ENCODE peak calls at places on chromosomes 3 and 15, in seven cellular contexts. Y is fibroblast of pulmonary artery; A is GM12865; O is activated naive CD4-positive, alpha-beta T cell; U is iris pigment epithelial cell; M is SJSA1; E is GM04504. W is an unnamed sample.

GRCh38 chr3:28077566-28077965 is 163.9 kb upstream of the CMC1 start:
- DNase-seq in U (peak; percentile 25), A (no peak), M (no peak), Y (peak; percentile 47), O (no peak), E (peak; percentile 15), W (no peak)

GRCh38 chr3:12994607-12995388 is 78.4 kb downstream of the IQSEC1 start:
- DNase-seq in E (peak; percentile 46), U (peak; percentile 71), O (peak; percentile 72), Y (peak; percentile 66), M (peak; percentile 69), A (peak; percentile 88), W (no peak)

GRCh38 chr3:37291275-37291700 is 116.9 kb upstream of the LRRFIP2 start:
- DNase-seq in E (peak; percentile 26), M (no peak), Y (peak; percentile 62), O (no peak), U (peak; percentile 86), A (no peak), W (no peak)

GRCh38 chr15:77420610-77421369 is at the start of gene HMG20A:
- DNase-seq in A (peak; percentile 86), U (peak; percentile 86), M (peak; percentile 65), Y (peak; percentile 91), O (no peak), E (peak; percentile 73), W (peak; percentile 74)

GRCh38 chr3:117105650-117106049 is 396.1 kb downstream of the TUSC7 start:
- DNase-seq in E (no peak), U (peak; percentile 7), Y (peak; percentile 8), A (no peak), O (no peak), M (no peak), W (peak; percentile 15)

GRCh38 chr3:156323466-156323865 is 203.1 kb downstream of the KCNAB1 start:
- DNase-seq in E (no peak), M (no peak), A (no peak), O (no peak), U (peak; percentile 37), Y (peak; percentile 57), W (no peak)

GRCh38 chr3:182755308-182756106 is 37.8 kb upstream of the ATP11B start:
- DNase-seq in A (no peak), U (peak; percentile 35), E (no peak), O (no peak), M (no peak), Y (peak; percentile 49), W (no peak)

GRCh38 chr15:39312984-39313383 is 267.9 kb upstream of the THBS1 start:
- DNase-seq in U (peak; percentile 14), O (no peak), M (no peak), Y (peak; percentile 39), A (peak; percentile 82), E (no peak), W (no peak)

GRCh38 chr3:197406266-197406665 is 107.9 kb upstream of the DLG1 start:
- DNase-seq in M (peak; percentile 52), O (no peak), Y (peak; percentile 70), E (no peak), A (no peak), U (peak; percentile 36), W (peak; percentile 39)

GRCh38 chr3:149969110-149969944 is 1.4 kb downstream of the PFN2 start:
- DNase-seq in O (no peak), M (peak; percentile 85), E (peak; percentile 55), Y (peak; percentile 88), U (peak; percentile 91), A (no peak), W (no peak)

GRCh38 chr15:63332367-63333078 is 49.1 kb downstream of the CA12 start:
- DNase-seq in O (no peak), M (peak; percentile 86), E (peak; percentile 76), U (peak; percentile 96), A (no peak), Y (peak; percentile 92), W (no peak)

GRCh38 chr3:139109271-139109670 is 64.6 kb upstream of the PRR23C start:
- DNase-seq in E (no peak), M (no peak), Y (no peak), O (no peak), A (no peak), U (no peak), W (no peak)

GRCh38 chr3:14156201-14156600 is 22.2 kb downstream of the XPC start:
- DNase-seq in M (no peak), U (no peak), O (no peak), Y (no peak), E (no peak), A (no peak), W (no peak)

GRCh38 chr3:107432013-107432515 is 54.8 kb downstream of the CCDC54 start:
- DNase-seq in E (no peak), U (peak; percentile 38), M (no peak), Y (peak; percentile 21), A (no peak), O (no peak), W (no peak)

GRCh38 chr3:15500107-15500724 is 21.3 kb downstream of the COLQ start:
- DNase-seq in A (peak; percentile 32), U (peak; percentile 24), M (no peak), Y (no peak), O (no peak), E (no peak), W (no peak)

GRCh38 chr15:63945838-63946298 is 100.4 kb downstream of the DAPK2 start:
- DNase-seq in O (no peak), U (no peak), E (no peak), A (no peak), M (no peak), Y (no peak), W (no peak)

GRCh38 chr3:194204036-194204792 is 68.3 kb downstream of the HES1 start:
- DNase-seq in A (no peak), O (no peak), M (no peak), Y (no peak), U (no peak), E (no peak), W (no peak)

GRCh38 chr15:33028495-33028894 is 166.0 kb downstream of the FMN1 start:
- DNase-seq in Y (no peak), U (no peak), O (no peak), A (no peak), E (no peak), M (no peak), W (no peak)

GRCh38 chr3:127749361-127749760 is 73.0 kb downstream of the MGLL start:
- DNase-seq in O (no peak), E (no peak), Y (no peak), M (no peak), U (no peak), A (no peak), W (no peak)

GRCh38 chr3:155853214-155854146 is 747 bp downstream of the SLC33A1 start:
- DNase-seq in Y (peak; percentile 30), M (peak; percentile 46), U (peak; percentile 31), O (peak; percentile 17), A (peak; percentile 61), E (no peak), W (no peak)

GRCh38 chr15:77568960-77569646 is 63.6 kb downstream of the LINGO1 start:
- DNase-seq in A (no peak), E (no peak), O (no peak), M (no peak), Y (peak; percentile 38), U (peak; percentile 61), W (no peak)

GRCh38 chr15:93028632-93029612 is 60.1 kb downstream of the RGMA start:
- DNase-seq in M (no peak), E (peak; percentile 86), A (no peak), O (no peak), Y (peak; percentile 97), U (peak; percentile 91), W (no peak)

GRCh38 chr3:63990733-63991132 is 32.6 kb downstream of the PSMD6 start:
- DNase-seq in E (no peak), M (no peak), A (no peak), U (no peak), O (no peak), Y (peak; percentile 37), W (no peak)

GRCh38 chr3:190150681-190151080 is 30.0 kb upstream of the P3H2 start:
- DNase-seq in O (no peak), U (no peak), E (no peak), M (no peak), Y (no peak), A (no peak), W (no peak)

GRCh38 chr15:40365016-40365415 is 7.0 kb downstream of the DISP2 start:
- DNase-seq in Y (no peak), A (no peak), O (no peak), U (no peak), E (no peak), M (no peak), W (no peak)

GRCh38 chr3:50971487-50971924 is 296.8 kb downstream of the DOCK3 start:
- DNase-seq in O (no peak), M (no peak), U (peak; percentile 54), E (peak; percentile 6), Y (peak; percentile 56), A (peak; percentile 69), W (no peak)

GRCh38 chr15:88467935-88468528 is 524 bp downstream of the MRPS11 start:
- DNase-seq in E (no peak), A (peak; percentile 43), U (peak; percentile 33), O (peak; percentile 33), Y (peak; percentile 21), M (no peak), W (no peak)

GRCh38 chr3:143848707-143849106 is 439 bp upstream of the SLC9A9 start:
- DNase-seq in U (no peak), A (no peak), Y (no peak), O (no peak), E (no peak), M (no peak), W (no peak)

GRCh38 chr3:184332370-184333090 is 4.9 kb upstream of the FAM131A start:
- DNase-seq in Y (peak; percentile 94), U (peak; percentile 98), A (no peak), E (peak; percentile 76), M (peak; percentile 72), O (no peak), W (no peak)